ENCODE peak calls at places on chromosomes 12 and 14, in ten cellular contexts. One of them, this sample, is unnamed. For H3K4me1, the result is how much of the 10 kb centered on the place peaks cover.

GRCh38 chr14:94929354-94929753 is 159.4 kb upstream of the GSC start:
- DNase-seq in stomach: no peak
- DNase-seq in spleen: no peak
- DNase-seq in neuronal stem cell: no peak
- DNase-seq in CD8-positive, alpha-beta memory T cell: no peak
- DNase-seq in MM.1S: no peak
- DNase-seq in CD4-positive, CD25-positive, alpha-beta regulatory T cell: no peak
- DNase-seq in tibial artery: no peak
- DNase-seq in psoas muscle: no peak
- DNase-seq in IMR-90: no peak
- DNase-seq in this sample: no peak

GRCh38 chr12:12018454-12018853 is 52.3 kb upstream of the BCL2L14 start:
- DNase-seq in stomach: no peak
- DNase-seq in spleen: no peak
- DNase-seq in neuronal stem cell: no peak
- DNase-seq in CD8-positive, alpha-beta memory T cell: no peak
- DNase-seq in MM.1S: no peak
- DNase-seq in CD4-positive, CD25-positive, alpha-beta regulatory T cell: no peak
- DNase-seq in tibial artery: no peak
- DNase-seq in psoas muscle: no peak
- DNase-seq in IMR-90: peak
- DNase-seq in this sample: no peak

GRCh38 chr14:64762044-64763034 is 58.1 kb downstream of the PLEKHG3 start:
- DNase-seq in stomach: peak
- DNase-seq in spleen: peak
- DNase-seq in neuronal stem cell: no peak
- DNase-seq in CD8-positive, alpha-beta memory T cell: peak
- DNase-seq in MM.1S: no peak
- DNase-seq in CD4-positive, CD25-positive, alpha-beta regulatory T cell: no peak
- DNase-seq in tibial artery: peak
- DNase-seq in psoas muscle: peak
- DNase-seq in IMR-90: peak
- DNase-seq in this sample: peak

GRCh38 chr14:34098045-34098984 is 147.4 kb upstream of the EGLN3 start:
- DNase-seq in stomach: peak
- DNase-seq in spleen: no peak
- DNase-seq in neuronal stem cell: no peak
- DNase-seq in CD8-positive, alpha-beta memory T cell: no peak
- DNase-seq in MM.1S: no peak
- DNase-seq in CD4-positive, CD25-positive, alpha-beta regulatory T cell: peak
- DNase-seq in tibial artery: peak
- DNase-seq in psoas muscle: peak
- DNase-seq in IMR-90: peak
- DNase-seq in this sample: no peak

GRCh38 chr14:56874375-56874774 is 64.1 kb upstream of the OTX2 start:
- DNase-seq in stomach: peak
- DNase-seq in spleen: no peak
- DNase-seq in neuronal stem cell: no peak
- DNase-seq in CD8-positive, alpha-beta memory T cell: no peak
- DNase-seq in MM.1S: no peak
- DNase-seq in CD4-positive, CD25-positive, alpha-beta regulatory T cell: peak
- DNase-seq in tibial artery: no peak
- DNase-seq in psoas muscle: no peak
- DNase-seq in IMR-90: no peak
- DNase-seq in this sample: no peak

GRCh38 chr14:24673059-24673458 is 39.1 kb upstream of the GZMB start:
- DNase-seq in stomach: no peak
- DNase-seq in spleen: no peak
- DNase-seq in neuronal stem cell: no peak
- DNase-seq in CD8-positive, alpha-beta memory T cell: no peak
- DNase-seq in MM.1S: no peak
- DNase-seq in CD4-positive, CD25-positive, alpha-beta regulatory T cell: no peak
- DNase-seq in tibial artery: no peak
- DNase-seq in psoas muscle: no peak
- DNase-seq in IMR-90: no peak
- DNase-seq in this sample: no peak

GRCh38 chr12:47088021-47088944 is 8.5 kb upstream of the AMIGO2 start:
- DNase-seq in stomach: no peak
- DNase-seq in spleen: no peak
- DNase-seq in neuronal stem cell: no peak
- DNase-seq in CD8-positive, alpha-beta memory T cell: no peak
- DNase-seq in MM.1S: no peak
- DNase-seq in CD4-positive, CD25-positive, alpha-beta regulatory T cell: no peak
- DNase-seq in tibial artery: no peak
- DNase-seq in psoas muscle: no peak
- DNase-seq in IMR-90: peak
- DNase-seq in this sample: no peak

GRCh38 chr12:67042697-67043131 is 226.4 kb upstream of the CAND1 start:
- DNase-seq in stomach: no peak
- DNase-seq in spleen: no peak
- DNase-seq in neuronal stem cell: no peak
- DNase-seq in CD8-positive, alpha-beta memory T cell: no peak
- DNase-seq in MM.1S: no peak
- DNase-seq in CD4-positive, CD25-positive, alpha-beta regulatory T cell: no peak
- DNase-seq in tibial artery: no peak
- DNase-seq in psoas muscle: no peak
- DNase-seq in IMR-90: peak
- DNase-seq in this sample: no peak

GRCh38 chr12:113837059-113837458 is 129.1 kb downstream of the RBM19 start:
- DNase-seq in stomach: no peak
- DNase-seq in spleen: no peak
- DNase-seq in neuronal stem cell: no peak
- DNase-seq in CD8-positive, alpha-beta memory T cell: no peak
- DNase-seq in MM.1S: no peak
- DNase-seq in CD4-positive, CD25-positive, alpha-beta regulatory T cell: no peak
- DNase-seq in tibial artery: no peak
- DNase-seq in psoas muscle: no peak
- DNase-seq in IMR-90: peak
- DNase-seq in this sample: no peak

GRCh38 chr12:112988224-112988623 is 9.9 kb downstream of the OAS2 start:
- DNase-seq in stomach: no peak
- DNase-seq in spleen: no peak
- DNase-seq in neuronal stem cell: no peak
- DNase-seq in CD8-positive, alpha-beta memory T cell: no peak
- DNase-seq in MM.1S: peak
- DNase-seq in CD4-positive, CD25-positive, alpha-beta regulatory T cell: peak
- DNase-seq in tibial artery: no peak
- DNase-seq in psoas muscle: no peak
- DNase-seq in IMR-90: no peak
- DNase-seq in this sample: no peak

GRCh38 chr14:95620659-95621059 is 65.6 kb upstream of the TCL1B start:
- DNase-seq in stomach: no peak
- DNase-seq in spleen: no peak
- DNase-seq in neuronal stem cell: no peak
- DNase-seq in CD8-positive, alpha-beta memory T cell: no peak
- DNase-seq in MM.1S: no peak
- DNase-seq in CD4-positive, CD25-positive, alpha-beta regulatory T cell: peak
- DNase-seq in tibial artery: no peak
- DNase-seq in psoas muscle: no peak
- DNase-seq in IMR-90: no peak
- DNase-seq in this sample: peak

GRCh38 chr12:121784460-121784859 is 9.0 kb downstream of the RHOF start:
- DNase-seq in stomach: no peak
- DNase-seq in spleen: no peak
- DNase-seq in neuronal stem cell: no peak
- DNase-seq in CD8-positive, alpha-beta memory T cell: no peak
- DNase-seq in MM.1S: no peak
- DNase-seq in CD4-positive, CD25-positive, alpha-beta regulatory T cell: no peak
- DNase-seq in tibial artery: no peak
- DNase-seq in psoas muscle: no peak
- DNase-seq in IMR-90: peak
- DNase-seq in this sample: no peak

GRCh38 chr12:53770281-53770680 is 18.5 kb upstream of the CISTR start:
- DNase-seq in stomach: no peak
- DNase-seq in spleen: no peak
- DNase-seq in neuronal stem cell: no peak
- DNase-seq in CD8-positive, alpha-beta memory T cell: no peak
- DNase-seq in MM.1S: no peak
- DNase-seq in CD4-positive, CD25-positive, alpha-beta regulatory T cell: no peak
- DNase-seq in tibial artery: no peak
- DNase-seq in psoas muscle: no peak
- DNase-seq in IMR-90: peak
- DNase-seq in this sample: no peak

GRCh38 chr14:28323951-28324741 is 442.4 kb upstream of the FOXG1 start:
- DNase-seq in stomach: no peak
- DNase-seq in spleen: no peak
- DNase-seq in neuronal stem cell: no peak
- DNase-seq in CD8-positive, alpha-beta memory T cell: no peak
- DNase-seq in MM.1S: no peak
- DNase-seq in CD4-positive, CD25-positive, alpha-beta regulatory T cell: no peak
- DNase-seq in tibial artery: no peak
- DNase-seq in psoas muscle: no peak
- DNase-seq in IMR-90: no peak
- DNase-seq in this sample: no peak

GRCh38 chr14:77270361-77271112 is 469 bp downstream of the NGB start:
- DNase-seq in stomach: no peak
- DNase-seq in spleen: peak
- DNase-seq in neuronal stem cell: no peak
- DNase-seq in CD8-positive, alpha-beta memory T cell: no peak
- DNase-seq in MM.1S: no peak
- DNase-seq in CD4-positive, CD25-positive, alpha-beta regulatory T cell: no peak
- DNase-seq in tibial artery: no peak
- DNase-seq in psoas muscle: no peak
- DNase-seq in IMR-90: no peak
- DNase-seq in this sample: no peak

GRCh38 chr14:76391981-76392690 is 16.2 kb downstream of the ESRRB start:
- DNase-seq in stomach: no peak
- DNase-seq in spleen: no peak
- DNase-seq in neuronal stem cell: no peak
- DNase-seq in CD8-positive, alpha-beta memory T cell: no peak
- DNase-seq in MM.1S: no peak
- DNase-seq in CD4-positive, CD25-positive, alpha-beta regulatory T cell: no peak
- DNase-seq in tibial artery: no peak
- DNase-seq in psoas muscle: no peak
- DNase-seq in IMR-90: no peak
- DNase-seq in this sample: no peak

DNA sequence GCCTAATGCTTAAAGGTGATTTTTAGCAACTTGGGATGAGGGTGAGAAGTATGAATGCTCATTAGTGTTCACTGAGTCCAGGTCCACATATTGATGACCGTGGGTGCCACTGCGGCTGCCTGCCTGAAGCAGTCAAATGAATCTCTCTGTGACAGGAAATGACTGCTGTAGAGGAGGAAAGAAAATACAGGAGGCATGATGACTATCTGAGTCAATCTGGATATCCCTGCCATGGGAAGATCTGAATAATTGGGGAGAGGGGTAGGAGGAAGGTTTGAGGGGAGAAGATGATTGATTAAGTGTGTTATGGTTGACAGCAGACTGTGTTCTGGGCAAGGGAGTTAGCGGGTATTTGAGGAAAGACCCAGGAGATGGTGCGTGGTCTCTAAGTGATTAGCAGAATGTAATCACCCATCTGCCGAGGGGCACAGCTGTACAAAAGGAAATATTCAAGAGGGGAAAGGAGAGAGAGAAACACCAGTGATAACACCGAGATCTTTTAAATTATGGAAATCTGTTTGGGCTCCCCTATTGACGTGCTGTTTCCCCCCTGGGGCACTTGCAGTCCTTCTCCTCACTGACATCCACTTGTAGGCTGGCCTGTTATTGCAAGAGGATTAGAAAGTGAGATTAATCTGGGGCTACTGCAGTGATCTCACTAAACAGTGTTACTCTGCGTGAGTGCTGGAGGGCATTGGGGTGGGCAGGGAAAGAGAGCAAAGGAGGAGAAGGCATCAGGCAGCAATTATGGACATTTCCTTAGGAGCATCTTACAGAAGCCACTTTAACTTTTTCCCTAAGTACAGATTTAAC is 97.7 kb downstream of the AKAP6 start:
- DNase-seq in stomach: no peak
- DNase-seq in spleen: no peak
- DNase-seq in neuronal stem cell: no peak
- DNase-seq in CD8-positive, alpha-beta memory T cell: no peak
- DNase-seq in MM.1S: no peak
- DNase-seq in CD4-positive, CD25-positive, alpha-beta regulatory T cell: no peak
- DNase-seq in tibial artery: no peak
- DNase-seq in psoas muscle: no peak
- DNase-seq in IMR-90: no peak
- DNase-seq in this sample: no peak
- H3K27ac ChIP-seq in stomach: no peak
- H3K27ac ChIP-seq in spleen: no peak
- H3K27ac ChIP-seq in neuronal stem cell: no peak
- H3K27ac ChIP-seq in CD8-positive, alpha-beta memory T cell: no peak
- H3K27ac ChIP-seq in MM.1S: no peak
- H3K27ac ChIP-seq in CD4-positive, CD25-positive, alpha-beta regulatory T cell: no peak
- H3K27ac ChIP-seq in tibial artery: no peak
- H3K27ac ChIP-seq in psoas muscle: no peak
- H3K27ac ChIP-seq in IMR-90: no peak
- H3K27ac ChIP-seq in this sample: no peak

GRCh38 chr12:76556373-76556772 is 3.2 kb downstream of the OSBPL8 start:
- DNase-seq in stomach: no peak
- DNase-seq in spleen: no peak
- DNase-seq in neuronal stem cell: no peak
- DNase-seq in CD8-positive, alpha-beta memory T cell: no peak
- DNase-seq in MM.1S: no peak
- DNase-seq in CD4-positive, CD25-positive, alpha-beta regulatory T cell: peak
- DNase-seq in tibial artery: no peak
- DNase-seq in psoas muscle: no peak
- DNase-seq in IMR-90: no peak
- DNase-seq in this sample: no peak
- H3K4me1 ChIP-seq in stomach: under half
- H3K4me1 ChIP-seq in spleen: half or more
- H3K4me1 ChIP-seq in neuronal stem cell: under half
- H3K4me1 ChIP-seq in CD8-positive, alpha-beta memory T cell: half or more
- H3K4me1 ChIP-seq in MM.1S: under half
- H3K4me1 ChIP-seq in CD4-positive, CD25-positive, alpha-beta regulatory T cell: half or more
- H3K4me1 ChIP-seq in tibial artery: under half
- H3K4me1 ChIP-seq in psoas muscle: half or more
- H3K4me1 ChIP-seq in IMR-90: under half
- H3K4me1 ChIP-seq in this sample: under half

DNA sequence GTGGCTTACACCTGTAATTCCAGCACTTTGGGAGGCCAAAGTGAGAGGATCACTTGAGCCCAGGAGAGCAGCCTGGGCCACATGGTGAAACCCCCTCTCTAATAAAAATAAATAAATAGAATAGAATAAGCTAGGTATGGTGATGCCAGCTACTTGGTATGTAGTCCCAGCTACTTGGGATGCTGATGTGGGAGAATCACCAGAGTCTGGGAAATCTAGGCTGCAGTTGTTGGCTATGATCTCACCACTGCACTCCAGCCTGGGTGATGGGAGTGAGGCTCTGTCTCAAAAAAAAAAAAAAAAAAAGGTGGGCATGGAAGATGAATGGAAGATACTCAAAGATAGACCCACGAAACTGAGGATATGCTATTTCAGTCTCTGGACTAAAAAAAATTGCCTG is 233.6 kb downstream of the FBXL14 start:
- DNase-seq in stomach: no peak
- DNase-seq in spleen: no peak
- DNase-seq in neuronal stem cell: no peak
- DNase-seq in CD8-positive, alpha-beta memory T cell: no peak
- DNase-seq in MM.1S: no peak
- DNase-seq in CD4-positive, CD25-positive, alpha-beta regulatory T cell: no peak
- DNase-seq in tibial artery: no peak
- DNase-seq in psoas muscle: no peak
- DNase-seq in IMR-90: peak
- DNase-seq in this sample: no peak
- H3K27ac ChIP-seq in stomach: no peak
- H3K27ac ChIP-seq in spleen: no peak
- H3K27ac ChIP-seq in neuronal stem cell: no peak
- H3K27ac ChIP-seq in CD8-positive, alpha-beta memory T cell: no peak
- H3K27ac ChIP-seq in MM.1S: no peak
- H3K27ac ChIP-seq in CD4-positive, CD25-positive, alpha-beta regulatory T cell: no peak
- H3K27ac ChIP-seq in tibial artery: no peak
- H3K27ac ChIP-seq in psoas muscle: no peak
- H3K27ac ChIP-seq in IMR-90: no peak
- H3K27ac ChIP-seq in this sample: no peak

GRCh38 chr12:124837958-124838803 is 25.5 kb downstream of the SCARB1 start:
- DNase-seq in stomach: peak
- DNase-seq in spleen: peak
- DNase-seq in neuronal stem cell: no peak
- DNase-seq in CD8-positive, alpha-beta memory T cell: no peak
- DNase-seq in MM.1S: no peak
- DNase-seq in CD4-positive, CD25-positive, alpha-beta regulatory T cell: no peak
- DNase-seq in tibial artery: peak
- DNase-seq in psoas muscle: peak
- DNase-seq in IMR-90: peak
- DNase-seq in this sample: no peak
- H3K4me1 ChIP-seq in stomach: under half
- H3K4me1 ChIP-seq in spleen: under half
- H3K4me1 ChIP-seq in neuronal stem cell: under half
- H3K4me1 ChIP-seq in CD8-positive, alpha-beta memory T cell: under half
- H3K4me1 ChIP-seq in MM.1S: under half
- H3K4me1 ChIP-seq in CD4-positive, CD25-positive, alpha-beta regulatory T cell: under half
- H3K4me1 ChIP-seq in tibial artery: under half
- H3K4me1 ChIP-seq in psoas muscle: under half
- H3K4me1 ChIP-seq in IMR-90: under half
- H3K4me1 ChIP-seq in this sample: under half